ENCODE peak calls at places on chromosomes 7 and 10, in nine cellular contexts. One of them, this sample, is unnamed.

GRCh38 chr10:79243211-79244067 is 103.8 kb upstream of the PPIF start:
- DNase-seq in HepG2: no peak
- DNase-seq in transverse colon: peak; percentile 63
- DNase-seq in GM12878: no peak
- DNase-seq in K562: no peak
- DNase-seq in sigmoid colon: peak; percentile 87
- DNase-seq in A549: no peak
- DNase-seq in SK-N-SH: peak; percentile 83
- DNase-seq in suprapubic skin: no peak
- DNase-seq in this sample: no peak

GRCh38 chr7:158043461-158044155 is 544.0 kb downstream of the PTPRN2 start:
- DNase-seq in HepG2: no peak
- DNase-seq in transverse colon: no peak
- DNase-seq in GM12878: no peak
- DNase-seq in sigmoid colon: peak; percentile 57
- DNase-seq in SK-N-SH: no peak
- DNase-seq in A549: no peak
- DNase-seq in K562: no peak
- DNase-seq in suprapubic skin: peak; percentile 35
- DNase-seq in this sample: no peak

GRCh38 chr7:96282835-96283234 is 39.1 kb downstream of the SLC25A13 start:
- DNase-seq in sigmoid colon: no peak
- DNase-seq in K562: no peak
- DNase-seq in transverse colon: no peak
- DNase-seq in HepG2: no peak
- DNase-seq in GM12878: no peak
- DNase-seq in A549: no peak
- DNase-seq in SK-N-SH: no peak
- DNase-seq in suprapubic skin: no peak
- DNase-seq in this sample: no peak

GRCh38 chr7:90900640-90901353 is 304.7 kb downstream of the CDK14 start:
- DNase-seq in GM12878: no peak
- DNase-seq in HepG2: peak; percentile 50
- DNase-seq in K562: no peak
- DNase-seq in SK-N-SH: no peak
- DNase-seq in sigmoid colon: no peak
- DNase-seq in suprapubic skin: no peak
- DNase-seq in A549: no peak
- DNase-seq in transverse colon: no peak
- DNase-seq in this sample: no peak

GRCh38 chr7:45681596-45682357 is 107.6 kb downstream of the ADCY1 start:
- DNase-seq in HepG2: no peak
- DNase-seq in SK-N-SH: no peak
- DNase-seq in sigmoid colon: no peak
- DNase-seq in transverse colon: no peak
- DNase-seq in suprapubic skin: peak; percentile 38
- DNase-seq in K562: no peak
- DNase-seq in GM12878: no peak
- DNase-seq in A549: no peak
- DNase-seq in this sample: no peak

GRCh38 chr10:22631646-22632278 is 82.6 kb downstream of the PIP4K2A start:
- DNase-seq in A549: no peak
- DNase-seq in GM12878: no peak
- DNase-seq in sigmoid colon: no peak
- DNase-seq in suprapubic skin: no peak
- DNase-seq in K562: peak; percentile 61
- DNase-seq in HepG2: peak; percentile 29
- DNase-seq in SK-N-SH: no peak
- DNase-seq in transverse colon: no peak
- DNase-seq in this sample: no peak

GRCh38 chr10:11993834-11994468 is 48.7 kb downstream of the UPF2 start:
- DNase-seq in sigmoid colon: no peak
- DNase-seq in transverse colon: no peak
- DNase-seq in K562: no peak
- DNase-seq in HepG2: no peak
- DNase-seq in suprapubic skin: no peak
- DNase-seq in GM12878: peak; percentile 15
- DNase-seq in SK-N-SH: no peak
- DNase-seq in A549: no peak
- DNase-seq in this sample: no peak

GRCh38 chr7:111409714-111410422 is 152.4 kb downstream of the IMMP2L start:
- DNase-seq in SK-N-SH: no peak
- DNase-seq in suprapubic skin: no peak
- DNase-seq in transverse colon: no peak
- DNase-seq in sigmoid colon: no peak
- DNase-seq in K562: no peak
- DNase-seq in HepG2: peak; percentile 0
- DNase-seq in GM12878: no peak
- DNase-seq in A549: no peak
- DNase-seq in this sample: no peak

GRCh38 chr10:132641966-132642731 is 104.6 kb downstream of the INPP5A start:
- DNase-seq in GM12878: no peak
- DNase-seq in HepG2: no peak
- DNase-seq in transverse colon: no peak
- DNase-seq in suprapubic skin: peak; percentile 77
- DNase-seq in SK-N-SH: no peak
- DNase-seq in K562: no peak
- DNase-seq in A549: no peak
- DNase-seq in sigmoid colon: peak; percentile 65
- DNase-seq in this sample: no peak

GRCh38 chr10:66827353-66827752 is 98.5 kb upstream of the LRRTM3 start:
- DNase-seq in sigmoid colon: no peak
- DNase-seq in SK-N-SH: no peak
- DNase-seq in suprapubic skin: no peak
- DNase-seq in K562: no peak
- DNase-seq in A549: no peak
- DNase-seq in HepG2: no peak
- DNase-seq in GM12878: no peak
- DNase-seq in transverse colon: no peak
- DNase-seq in this sample: no peak
- TF ChIP-seq EP300 in sigmoid colon: no peak
- TF ChIP-seq EP300 in SK-N-SH: peak; percentile 73
- TF ChIP-seq EP300 in suprapubic skin: no peak
- TF ChIP-seq EP300 in K562: no peak
- TF ChIP-seq EP300 in A549: no peak
- TF ChIP-seq EP300 in HepG2: no peak
- TF ChIP-seq EP300 in GM12878: no peak
- TF ChIP-seq EP300 in transverse colon: no peak
- TF ChIP-seq EP300 in this sample: no peak

GRCh38 chr10:129272859-129273258 is 194.2 kb upstream of the MGMT start:
- DNase-seq in SK-N-SH: no peak
- DNase-seq in transverse colon: no peak
- DNase-seq in GM12878: no peak
- DNase-seq in HepG2: no peak
- DNase-seq in suprapubic skin: no peak
- DNase-seq in sigmoid colon: no peak
- DNase-seq in A549: no peak
- DNase-seq in K562: no peak
- DNase-seq in this sample: no peak

GRCh38 chr10:129274928-129275474 is 192.0 kb upstream of the MGMT start:
- DNase-seq in K562: peak; percentile 5
- DNase-seq in HepG2: no peak
- DNase-seq in transverse colon: no peak
- DNase-seq in sigmoid colon: no peak
- DNase-seq in GM12878: no peak
- DNase-seq in suprapubic skin: no peak
- DNase-seq in A549: no peak
- DNase-seq in SK-N-SH: peak; percentile 30
- DNase-seq in this sample: no peak

GRCh38 chr10:129277804-129278203 is 189.2 kb upstream of the MGMT start:
- DNase-seq in sigmoid colon: no peak
- DNase-seq in SK-N-SH: no peak
- DNase-seq in A549: no peak
- DNase-seq in HepG2: no peak
- DNase-seq in K562: no peak
- DNase-seq in GM12878: no peak
- DNase-seq in transverse colon: no peak
- DNase-seq in suprapubic skin: no peak
- DNase-seq in this sample: no peak

GRCh38 chr10:129277080-129277479 is 190.0 kb upstream of the MGMT start:
- DNase-seq in A549: no peak
- DNase-seq in GM12878: no peak
- DNase-seq in SK-N-SH: no peak
- DNase-seq in K562: no peak
- DNase-seq in sigmoid colon: no peak
- DNase-seq in transverse colon: no peak
- DNase-seq in suprapubic skin: no peak
- DNase-seq in HepG2: no peak
- DNase-seq in this sample: no peak

DNA sequence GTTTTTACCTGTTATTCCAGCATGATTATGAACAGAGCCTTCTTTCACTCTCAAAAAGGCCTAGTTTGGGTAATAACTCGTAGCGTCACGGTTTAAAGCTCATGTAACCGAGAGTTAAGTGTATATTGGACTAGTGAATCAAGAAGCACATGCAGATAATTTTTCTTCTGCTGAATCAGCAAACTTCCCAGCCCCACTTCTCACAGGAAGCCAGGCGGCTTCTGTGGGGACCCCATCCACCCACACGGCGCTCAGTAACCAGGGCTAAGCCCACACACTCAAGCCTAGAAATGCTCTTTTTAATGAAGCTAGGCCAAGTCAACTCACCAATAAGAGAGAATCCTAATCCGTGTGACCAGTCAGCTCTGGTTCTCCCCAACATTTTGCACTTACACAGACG is 191.2 kb upstream of the MGMT start:
- DNase-seq in A549: no peak
- DNase-seq in GM12878: no peak
- DNase-seq in K562: no peak
- DNase-seq in SK-N-SH: no peak
- DNase-seq in HepG2: no peak
- DNase-seq in sigmoid colon: no peak
- DNase-seq in transverse colon: no peak
- DNase-seq in suprapubic skin: no peak
- DNase-seq in this sample: no peak
- H3K4me1 ChIP-seq in A549: no peaks in the 10 kb centered on the region
- H3K4me1 ChIP-seq in GM12878: no peaks in the 10 kb centered on the region
- H3K4me1 ChIP-seq in K562: no peaks in the 10 kb centered on the region
- H3K4me1 ChIP-seq in SK-N-SH: no peaks in the 10 kb centered on the region
- H3K4me1 ChIP-seq in HepG2: no peaks in the 10 kb centered on the region
- H3K4me1 ChIP-seq in sigmoid colon: no peaks in the 10 kb centered on the region
- H3K4me1 ChIP-seq in transverse colon: no peaks in the 10 kb centered on the region
- H3K4me1 ChIP-seq in suprapubic skin: peaks cover 10% of the 10 kb centered on the region
- H3K4me1 ChIP-seq in this sample: no peaks in the 10 kb centered on the region

DNA sequence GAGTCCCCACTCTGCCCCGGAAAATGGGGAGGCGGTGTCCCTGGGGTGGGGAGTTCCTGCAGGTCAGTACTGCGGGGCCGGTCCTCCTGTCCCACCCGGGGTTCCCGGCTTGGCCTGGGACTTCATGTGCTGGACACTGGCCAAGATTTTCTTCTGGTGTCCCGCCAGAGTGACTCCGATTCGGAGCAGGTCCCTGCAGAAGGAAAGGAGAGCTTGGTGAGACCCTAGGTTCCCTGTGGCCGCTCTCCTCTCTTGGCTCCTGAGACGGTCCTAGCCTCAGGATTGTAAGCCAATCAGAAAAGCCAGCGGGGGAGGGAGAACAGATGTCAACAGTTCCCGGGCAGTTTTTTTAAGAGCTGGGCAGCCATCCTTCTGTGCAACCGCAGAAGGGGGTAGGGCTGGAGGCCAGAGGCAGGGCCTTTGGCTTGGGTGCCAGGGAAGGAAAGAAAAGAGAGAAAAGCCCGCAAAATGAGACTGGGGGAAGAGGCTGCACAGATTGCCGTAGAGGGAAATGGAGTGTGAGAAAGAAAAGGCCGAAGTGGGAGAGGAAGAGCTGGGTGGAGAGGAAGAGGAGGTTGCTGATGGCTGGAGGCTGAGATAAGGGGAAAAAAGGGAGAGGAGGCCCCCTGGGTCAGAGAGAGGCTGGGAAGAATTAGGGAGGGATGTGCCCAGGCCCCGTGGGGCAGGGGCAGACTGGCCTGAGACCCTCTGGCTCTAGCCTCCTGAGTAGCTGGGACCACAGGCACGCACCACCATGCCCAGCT is 23.7 kb downstream of the EPHB4 start:
- DNase-seq in GM12878: peak; percentile 56
- DNase-seq in sigmoid colon: peak; percentile 92
- DNase-seq in K562: peak; percentile 84
- DNase-seq in transverse colon: peak; percentile 82
- DNase-seq in A549: peak; percentile 76
- DNase-seq in suprapubic skin: no peak
- DNase-seq in HepG2: peak; percentile 17
- DNase-seq in SK-N-SH: peak; percentile 93
- DNase-seq in this sample: peak; percentile 84
- H3K4me3 ChIP-seq in GM12878: peak overlapping the region; percentile 53
- H3K4me3 ChIP-seq in sigmoid colon: peak overlapping the region; percentile 6
- H3K4me3 ChIP-seq in K562: no peak overlapping the region
- H3K4me3 ChIP-seq in transverse colon: peak overlapping the region; percentile 31
- H3K4me3 ChIP-seq in A549: no peak overlapping the region
- H3K4me3 ChIP-seq in suprapubic skin: peak overlapping the region; percentile 28
- H3K4me3 ChIP-seq in HepG2: no peak overlapping the region
- H3K4me3 ChIP-seq in SK-N-SH: no peak overlapping the region
- H3K4me3 ChIP-seq in this sample: no peak overlapping the region

DNA sequence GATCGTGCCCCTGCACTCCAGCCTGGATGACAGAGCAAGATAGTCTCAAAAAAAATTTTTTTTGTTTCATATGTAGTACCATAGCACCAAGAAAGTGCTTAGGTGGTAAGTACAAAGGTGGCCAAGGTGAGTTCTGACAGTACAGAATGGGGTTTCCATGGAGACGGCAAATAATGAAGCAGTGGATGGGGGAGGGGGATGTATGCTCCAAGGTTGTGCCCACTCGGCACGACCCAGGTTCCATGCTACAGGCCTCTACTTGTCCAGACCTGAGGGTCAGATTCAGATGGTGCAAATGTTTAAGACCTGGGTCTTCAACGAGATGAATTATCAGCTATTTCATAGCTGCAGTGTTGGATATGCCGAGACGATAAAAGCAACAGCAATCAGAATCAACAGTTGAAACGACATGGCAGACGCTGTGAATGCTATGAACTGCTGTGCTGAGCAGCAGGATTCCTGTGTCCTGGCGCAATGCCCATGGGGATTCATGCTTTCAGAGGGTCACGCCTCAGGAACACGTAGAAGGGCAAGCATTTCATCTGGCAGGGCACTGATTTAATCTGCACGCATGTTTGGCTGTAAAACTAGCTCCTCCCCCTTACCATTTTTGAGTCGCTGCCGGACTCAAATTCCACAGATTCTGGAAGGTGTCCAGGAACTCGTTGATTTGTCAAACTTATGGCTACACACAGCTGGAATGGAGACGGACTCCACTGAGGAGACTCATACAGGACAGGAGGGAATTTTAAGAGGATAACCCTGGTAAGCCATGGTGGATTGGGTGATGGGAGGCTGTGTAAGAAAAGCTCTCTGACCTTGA is 256.5 kb downstream of the FRMD4A start:
- DNase-seq in A549: peak; percentile 65
- DNase-seq in sigmoid colon: peak; percentile 94
- DNase-seq in SK-N-SH: peak; percentile 71
- DNase-seq in HepG2: peak; percentile 27
- DNase-seq in transverse colon: peak; percentile 64
- DNase-seq in GM12878: no peak
- DNase-seq in K562: no peak
- DNase-seq in suprapubic skin: peak; percentile 96
- DNase-seq in this sample: peak; percentile 75
- TF ChIP-seq EP300 in A549: no peak
- TF ChIP-seq EP300 in sigmoid colon: no peak
- TF ChIP-seq EP300 in SK-N-SH: peak; percentile 87
- TF ChIP-seq EP300 in HepG2: no peak
- TF ChIP-seq EP300 in transverse colon: no peak
- TF ChIP-seq EP300 in GM12878: no peak
- TF ChIP-seq EP300 in K562: no peak
- TF ChIP-seq EP300 in suprapubic skin: no peak
- TF ChIP-seq EP300 in this sample: no peak

This sample was measured in ovary.